ENCODE peak calls at places on chromosome 12, in seven cellular contexts. One of them, this sample, is unnamed.

GRCh38 chr12:58765076-58765475 is 155.2 kb downstream of the LRIG3 start:
- DNase-seq in A549: no peak
- DNase-seq in left ventricle myocardium inferior: no peak
- DNase-seq in GM12865: no peak
- DNase-seq in IMR-90: no peak
- DNase-seq in HFF-Myc: no peak
- DNase-seq in OCI-LY7: no peak
- DNase-seq in this sample: no peak

GRCh38 chr12:52362118-52362726 is 5.1 kb downstream of the KRT85 start:
- DNase-seq in HFF-Myc: no peak
- DNase-seq in IMR-90: no peak
- DNase-seq in left ventricle myocardium inferior: no peak
- DNase-seq in GM12865: peak
- DNase-seq in A549: peak
- DNase-seq in OCI-LY7: peak
- DNase-seq in this sample: no peak

GRCh38 chr12:29082522-29082921 is 66.6 kb upstream of the FAR2 start:
- DNase-seq in A549: no peak
- DNase-seq in OCI-LY7: no peak
- DNase-seq in HFF-Myc: no peak
- DNase-seq in GM12865: peak
- DNase-seq in left ventricle myocardium inferior: no peak
- DNase-seq in IMR-90: peak
- DNase-seq in this sample: no peak

GRCh38 chr12:12776261-12776660 is 9.2 kb upstream of the APOLD1 start:
- DNase-seq in GM12865: no peak
- DNase-seq in OCI-LY7: peak
- DNase-seq in left ventricle myocardium inferior: no peak
- DNase-seq in HFF-Myc: no peak
- DNase-seq in IMR-90: peak
- DNase-seq in A549: no peak
- DNase-seq in this sample: peak

GRCh38 chr12:67702136-67702535 is 53.6 kb downstream of the DYRK2 start:
- DNase-seq in left ventricle myocardium inferior: no peak
- DNase-seq in IMR-90: no peak
- DNase-seq in HFF-Myc: no peak
- DNase-seq in OCI-LY7: no peak
- DNase-seq in GM12865: no peak
- DNase-seq in A549: no peak
- DNase-seq in this sample: no peak

GRCh38 chr12:11555743-11556625 is 93.5 kb upstream of the ETV6 start:
- DNase-seq in HFF-Myc: no peak
- DNase-seq in GM12865: no peak
- DNase-seq in left ventricle myocardium inferior: no peak
- DNase-seq in A549: no peak
- DNase-seq in IMR-90: no peak
- DNase-seq in OCI-LY7: no peak
- DNase-seq in this sample: no peak

GRCh38 chr12:52585951-52586350 is 12.3 kb upstream of the KRT74 start:
- DNase-seq in GM12865: no peak
- DNase-seq in HFF-Myc: no peak
- DNase-seq in A549: no peak
- DNase-seq in OCI-LY7: no peak
- DNase-seq in left ventricle myocardium inferior: no peak
- DNase-seq in IMR-90: no peak
- DNase-seq in this sample: no peak

GRCh38 chr12:120102189-120103043 is 14.1 kb downstream of the RAB35 start:
- DNase-seq in IMR-90: no peak
- DNase-seq in GM12865: no peak
- DNase-seq in HFF-Myc: no peak
- DNase-seq in left ventricle myocardium inferior: no peak
- DNase-seq in OCI-LY7: no peak
- DNase-seq in A549: no peak
- DNase-seq in this sample: no peak

GRCh38 chr12:23376238-23376637 is 573.2 kb downstream of the SOX5 start:
- DNase-seq in HFF-Myc: no peak
- DNase-seq in OCI-LY7: no peak
- DNase-seq in IMR-90: no peak
- DNase-seq in left ventricle myocardium inferior: no peak
- DNase-seq in A549: no peak
- DNase-seq in GM12865: no peak
- DNase-seq in this sample: no peak

GRCh38 chr12:98955284-98955683 is 310.2 kb downstream of the APAF1 start:
- DNase-seq in HFF-Myc: no peak
- DNase-seq in A549: peak
- DNase-seq in GM12865: peak
- DNase-seq in OCI-LY7: peak
- DNase-seq in IMR-90: peak
- DNase-seq in left ventricle myocardium inferior: no peak
- DNase-seq in this sample: peak
- TF ChIP-seq CTCF in HFF-Myc: peak
- TF ChIP-seq CTCF in A549: peak
- TF ChIP-seq CTCF in GM12865: peak
- TF ChIP-seq CTCF in OCI-LY7: peak
- TF ChIP-seq CTCF in IMR-90: peak
- TF ChIP-seq CTCF in left ventricle myocardium inferior: no peak
- TF ChIP-seq CTCF in this sample: peak

DNA sequence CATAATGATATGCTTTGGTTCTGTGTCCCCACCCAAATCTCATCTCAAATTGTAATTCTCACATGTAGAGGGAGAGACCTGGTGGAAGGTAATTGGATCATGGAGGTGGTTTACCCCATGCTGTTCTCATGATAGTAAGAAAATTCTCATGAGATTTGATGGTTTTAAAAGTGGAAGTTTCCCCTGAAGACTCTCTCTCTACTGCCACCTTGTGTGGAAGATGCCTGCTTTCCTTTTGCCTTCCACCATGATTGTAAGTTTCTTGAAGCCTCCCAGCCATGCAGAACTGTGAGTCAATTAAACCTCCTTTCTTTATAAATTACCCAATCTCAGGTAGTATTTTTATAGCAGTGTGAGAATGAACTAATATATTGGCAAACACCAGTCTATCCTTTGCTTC is 260.4 kb upstream of the PPFIA2 start:
- DNase-seq in GM12865: peak
- DNase-seq in A549: no peak
- DNase-seq in left ventricle myocardium inferior: no peak
- DNase-seq in HFF-Myc: no peak
- DNase-seq in IMR-90: no peak
- DNase-seq in OCI-LY7: no peak
- DNase-seq in this sample: no peak
- TF ChIP-seq CTCF in GM12865: peak
- TF ChIP-seq CTCF in A549: no peak
- TF ChIP-seq CTCF in left ventricle myocardium inferior: no peak
- TF ChIP-seq CTCF in HFF-Myc: no peak
- TF ChIP-seq CTCF in IMR-90: no peak
- TF ChIP-seq CTCF in OCI-LY7: peak
- TF ChIP-seq CTCF in this sample: no peak

GRCh38 chr12:3551976-3552725 is 61.1 kb downstream of the PRMT8 start:
- DNase-seq in A549: no peak
- DNase-seq in GM12865: no peak
- DNase-seq in HFF-Myc: no peak
- DNase-seq in OCI-LY7: no peak
- DNase-seq in left ventricle myocardium inferior: no peak
- DNase-seq in IMR-90: no peak
- DNase-seq in this sample: no peak

GRCh38 chr12:3552726-3553045 is 61.7 kb downstream of the PRMT8 start:
- DNase-seq in left ventricle myocardium inferior: peak
- DNase-seq in OCI-LY7: no peak
- DNase-seq in GM12865: no peak
- DNase-seq in A549: no peak
- DNase-seq in IMR-90: no peak
- DNase-seq in HFF-Myc: no peak
- DNase-seq in this sample: no peak

GRCh38 chr12:3553221-3553620 is 62.2 kb downstream of the PRMT8 start:
- DNase-seq in OCI-LY7: no peak
- DNase-seq in A549: no peak
- DNase-seq in HFF-Myc: no peak
- DNase-seq in IMR-90: no peak
- DNase-seq in GM12865: no peak
- DNase-seq in left ventricle myocardium inferior: no peak
- DNase-seq in this sample: no peak

GRCh38 chr12:3554547-3555115 is 63.6 kb downstream of the PRMT8 start:
- DNase-seq in A549: no peak
- DNase-seq in left ventricle myocardium inferior: no peak
- DNase-seq in OCI-LY7: no peak
- DNase-seq in IMR-90: no peak
- DNase-seq in GM12865: no peak
- DNase-seq in HFF-Myc: no peak
- DNase-seq in this sample: no peak

GRCh38 chr12:3553681-3554546 is 62.9 kb downstream of the PRMT8 start:
- DNase-seq in A549: no peak
- DNase-seq in OCI-LY7: peak
- DNase-seq in GM12865: no peak
- DNase-seq in IMR-90: no peak
- DNase-seq in HFF-Myc: no peak
- DNase-seq in left ventricle myocardium inferior: no peak
- DNase-seq in this sample: no peak
- TF ChIP-seq CTCF in A549: no peak
- TF ChIP-seq CTCF in OCI-LY7: peak
- TF ChIP-seq CTCF in GM12865: no peak
- TF ChIP-seq CTCF in IMR-90: no peak
- TF ChIP-seq CTCF in HFF-Myc: no peak
- TF ChIP-seq CTCF in left ventricle myocardium inferior: no peak
- TF ChIP-seq CTCF in this sample: no peak

DNA sequence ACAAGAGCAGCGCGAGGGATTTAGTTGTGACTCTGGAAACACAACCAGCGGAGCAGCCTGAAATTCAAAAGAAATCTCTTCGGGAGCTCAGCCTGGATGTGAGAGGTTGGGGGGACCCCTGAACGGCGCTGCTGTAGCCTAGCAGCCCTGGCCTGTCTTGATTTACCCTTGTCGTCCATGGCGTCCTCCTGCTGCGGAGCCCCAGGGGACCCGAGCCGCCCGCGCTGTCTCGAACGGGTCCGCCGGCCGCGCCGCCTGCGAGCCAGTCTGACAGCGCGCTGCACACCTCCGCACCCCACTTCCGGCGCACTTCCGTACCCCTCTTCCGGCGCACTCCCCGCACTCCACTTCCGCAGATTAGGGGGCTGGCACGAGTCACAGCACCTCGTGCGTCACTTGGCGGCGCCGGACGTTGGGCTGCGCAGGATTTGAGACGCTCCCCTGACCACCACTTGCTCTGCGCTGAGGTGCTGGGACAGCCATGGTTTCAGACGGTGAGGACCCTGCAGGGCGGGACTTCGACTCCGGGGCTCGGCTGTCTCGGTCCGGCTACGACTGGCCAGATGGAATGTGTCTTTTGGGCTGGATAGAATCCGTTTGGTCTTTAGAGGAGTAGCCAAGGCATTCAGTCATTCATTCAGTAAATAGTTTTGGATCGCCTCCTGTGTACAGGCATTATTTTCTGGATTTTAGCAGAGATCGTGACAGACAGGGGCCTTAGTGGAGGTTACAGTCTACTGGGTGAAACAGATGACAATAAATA is at the start of the genes EIF2B1 and GTF2H3:
- DNase-seq in left ventricle myocardium inferior: peak
- DNase-seq in GM12865: peak
- DNase-seq in IMR-90: peak
- DNase-seq in HFF-Myc: peak
- DNase-seq in OCI-LY7: peak
- DNase-seq in A549: peak
- DNase-seq in this sample: peak
- TF ChIP-seq CTCF in left ventricle myocardium inferior: no peak
- TF ChIP-seq CTCF in GM12865: no peak
- TF ChIP-seq CTCF in IMR-90: no peak
- TF ChIP-seq CTCF in HFF-Myc: no peak
- TF ChIP-seq CTCF in OCI-LY7: no peak
- TF ChIP-seq CTCF in A549: no peak
- TF ChIP-seq CTCF in this sample: no peak

GRCh38 chr12:26854028-26854387 is 21.0 kb upstream of the ITPR2 start:
- DNase-seq in HFF-Myc: no peak
- DNase-seq in left ventricle myocardium inferior: no peak
- DNase-seq in A549: no peak
- DNase-seq in OCI-LY7: no peak
- DNase-seq in GM12865: no peak
- DNase-seq in IMR-90: no peak
- DNase-seq in this sample: no peak
- TF ChIP-seq CTCF in HFF-Myc: no peak
- TF ChIP-seq CTCF in left ventricle myocardium inferior: no peak
- TF ChIP-seq CTCF in A549: no peak
- TF ChIP-seq CTCF in OCI-LY7: peak
- TF ChIP-seq CTCF in GM12865: no peak
- TF ChIP-seq CTCF in IMR-90: no peak
- TF ChIP-seq CTCF in this sample: no peak

GRCh38 chr12:121799175-121799841 is 4.5 kb upstream of the SETD1B start:
- DNase-seq in IMR-90: peak
- DNase-seq in left ventricle myocardium inferior: peak
- DNase-seq in A549: peak
- DNase-seq in GM12865: peak
- DNase-seq in HFF-Myc: no peak
- DNase-seq in OCI-LY7: peak
- DNase-seq in this sample: peak

GRCh38 chr12:121797937-121798801 is 4.7 kb upstream of the RHOF start:
- DNase-seq in IMR-90: peak
- DNase-seq in GM12865: no peak
- DNase-seq in HFF-Myc: no peak
- DNase-seq in left ventricle myocardium inferior: peak
- DNase-seq in OCI-LY7: no peak
- DNase-seq in A549: no peak
- DNase-seq in this sample: no peak

GRCh38 chr12:121798807-121799174 is 5.0 kb upstream of the SETD1B start:
- DNase-seq in GM12865: no peak
- DNase-seq in HFF-Myc: no peak
- DNase-seq in IMR-90: no peak
- DNase-seq in A549: no peak
- DNase-seq in left ventricle myocardium inferior: no peak
- DNase-seq in OCI-LY7: no peak
- DNase-seq in this sample: no peak

GRCh38 chr12:121795029-121795977 is 1.8 kb upstream of the RHOF start:
- DNase-seq in GM12865: peak
- DNase-seq in OCI-LY7: peak
- DNase-seq in IMR-90: peak
- DNase-seq in left ventricle myocardium inferior: peak
- DNase-seq in A549: peak
- DNase-seq in HFF-Myc: no peak
- DNase-seq in this sample: peak

DNA sequence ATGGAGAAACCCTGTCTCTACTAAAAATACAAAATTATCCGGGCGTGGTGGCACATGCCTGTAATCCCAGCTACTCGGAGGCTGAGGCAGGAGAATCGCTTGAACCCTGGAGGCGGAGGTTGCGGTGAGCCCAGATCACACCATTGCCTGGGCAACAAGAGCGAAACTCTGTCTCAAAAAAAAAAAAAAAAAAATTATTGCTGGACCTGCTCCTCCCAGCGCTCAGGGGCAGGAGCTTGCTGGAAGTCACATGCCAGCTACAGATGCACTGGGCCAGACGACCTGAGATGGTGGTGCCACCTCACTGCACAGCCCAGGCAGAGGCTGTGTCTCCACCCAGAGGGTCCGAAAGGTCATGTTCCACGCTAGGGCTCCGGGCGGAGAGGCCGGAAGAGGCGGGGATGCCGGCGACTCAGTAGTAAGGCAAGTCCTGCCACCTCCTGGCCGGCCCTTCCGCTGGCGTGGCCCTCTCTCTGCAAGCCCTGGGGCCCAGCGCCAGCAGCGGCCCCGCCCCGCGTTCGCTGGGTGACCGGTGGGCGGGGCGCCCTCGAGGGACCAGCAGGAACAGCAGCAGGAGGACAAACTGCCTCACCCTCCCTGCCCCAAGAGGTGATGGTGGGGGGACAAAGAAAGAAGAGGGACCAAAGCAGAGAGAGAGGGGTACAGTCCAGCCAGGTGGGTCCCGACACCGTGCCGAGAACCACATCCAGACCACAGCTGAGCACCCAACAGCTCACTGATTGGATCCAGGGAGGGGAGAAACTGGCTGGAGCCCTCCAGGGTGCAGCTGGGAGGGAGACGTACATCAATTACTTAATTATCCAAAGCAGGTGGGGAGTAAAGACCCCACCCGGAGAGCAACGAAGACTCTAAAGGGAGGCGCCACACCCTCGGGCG is 3.6 kb upstream of the RHOF start:
- DNase-seq in A549: peak
- DNase-seq in IMR-90: peak
- DNase-seq in left ventricle myocardium inferior: peak
- DNase-seq in GM12865: no peak
- DNase-seq in HFF-Myc: no peak
- DNase-seq in OCI-LY7: no peak
- DNase-seq in this sample: peak
- TF ChIP-seq CTCF in A549: peak
- TF ChIP-seq CTCF in IMR-90: peak
- TF ChIP-seq CTCF in left ventricle myocardium inferior: peak
- TF ChIP-seq CTCF in GM12865: no peak
- TF ChIP-seq CTCF in HFF-Myc: no peak
- TF ChIP-seq CTCF in OCI-LY7: no peak
- TF ChIP-seq CTCF in this sample: no peak